ENCODE peak calls at places on chromosome 11, in ten cellular contexts. One of them, this sample, is unnamed.

GRCh38 chr11:36818410-36818809 is 220.4 kb upstream of the RAG2 start:
- DNase-seq in GM12865: peak; percentile 22
- DNase-seq in activated naive CD4-positive, alpha-beta T cell: no peak
- DNase-seq in tibial artery: no peak
- DNase-seq in mucosa of gallbladder: no peak
- DNase-seq in RKO: peak; percentile 21
- DNase-seq in activated T-helper 1 cell treated with anti-CD3 and anti-CD28 coated beads, Interleukin-12 subunit alpha, Interleukin-12 subunit beta, Interleukin-2, Interleukin-4 antibody, amounts not matched to agents 30 ng/mL and 10 ng/mL and 1 ng/mL, durations not matched to agents 14 hours and 24 hours and 36 hours: no peak
- DNase-seq in activated CD8-positive, alpha-beta memory T cell treated with anti-CD3 and anti-CD28 coated beads for 4 hours: no peak
- DNase-seq in foreskin melanocyte: no peak
- DNase-seq in astrocyte: no peak
- DNase-seq in this sample: no peak

GRCh38 chr11:75142714-75143419 is 8.0 kb upstream of the SLCO2B1 start:
- DNase-seq in tibial artery: peak; percentile 81
- DNase-seq in activated T-helper 1 cell treated with anti-CD3 and anti-CD28 coated beads, Interleukin-12 subunit alpha, Interleukin-12 subunit beta, Interleukin-2, Interleukin-4 antibody, amounts not matched to agents 30 ng/mL and 10 ng/mL and 1 ng/mL, durations not matched to agents 14 hours and 24 hours and 36 hours: peak; percentile 76
- DNase-seq in activated naive CD4-positive, alpha-beta T cell: peak; percentile 50
- DNase-seq in mucosa of gallbladder: peak; percentile 76
- DNase-seq in foreskin melanocyte: peak; percentile 87
- DNase-seq in GM12865: peak; percentile 75
- DNase-seq in activated CD8-positive, alpha-beta memory T cell treated with anti-CD3 and anti-CD28 coated beads for 4 hours: peak; percentile 40
- DNase-seq in RKO: peak; percentile 97
- DNase-seq in astrocyte: peak; percentile 90
- DNase-seq in this sample: peak; percentile 61

GRCh38 chr11:76623171-76623883 is 47.2 kb downstream of the LRRC32 start:
- DNase-seq in foreskin melanocyte: no peak
- DNase-seq in GM12865: no peak
- DNase-seq in astrocyte: peak; percentile 75
- DNase-seq in mucosa of gallbladder: no peak
- DNase-seq in activated T-helper 1 cell treated with anti-CD3 and anti-CD28 coated beads, Interleukin-12 subunit alpha, Interleukin-12 subunit beta, Interleukin-2, Interleukin-4 antibody, amounts not matched to agents 30 ng/mL and 10 ng/mL and 1 ng/mL, durations not matched to agents 14 hours and 24 hours and 36 hours: no peak
- DNase-seq in activated CD8-positive, alpha-beta memory T cell treated with anti-CD3 and anti-CD28 coated beads for 4 hours: no peak
- DNase-seq in tibial artery: no peak
- DNase-seq in activated naive CD4-positive, alpha-beta T cell: no peak
- DNase-seq in RKO: peak; percentile 16
- DNase-seq in this sample: no peak

GRCh38 chr11:107468596-107468995 is 11.0 kb upstream of the CWF19L2 start:
- DNase-seq in tibial artery: no peak
- DNase-seq in mucosa of gallbladder: no peak
- DNase-seq in foreskin melanocyte: peak; percentile 5
- DNase-seq in astrocyte: no peak
- DNase-seq in GM12865: no peak
- DNase-seq in activated naive CD4-positive, alpha-beta T cell: no peak
- DNase-seq in activated T-helper 1 cell treated with anti-CD3 and anti-CD28 coated beads, Interleukin-12 subunit alpha, Interleukin-12 subunit beta, Interleukin-2, Interleukin-4 antibody, amounts not matched to agents 30 ng/mL and 10 ng/mL and 1 ng/mL, durations not matched to agents 14 hours and 24 hours and 36 hours: no peak
- DNase-seq in RKO: no peak
- DNase-seq in activated CD8-positive, alpha-beta memory T cell treated with anti-CD3 and anti-CD28 coated beads for 4 hours: no peak
- DNase-seq in this sample: no peak

GRCh38 chr11:58994171-58994570 is 54.9 kb downstream of the GLYATL1 start:
- DNase-seq in GM12865: peak; percentile 6
- DNase-seq in foreskin melanocyte: no peak
- DNase-seq in activated CD8-positive, alpha-beta memory T cell treated with anti-CD3 and anti-CD28 coated beads for 4 hours: no peak
- DNase-seq in activated naive CD4-positive, alpha-beta T cell: no peak
- DNase-seq in RKO: no peak
- DNase-seq in activated T-helper 1 cell treated with anti-CD3 and anti-CD28 coated beads, Interleukin-12 subunit alpha, Interleukin-12 subunit beta, Interleukin-2, Interleukin-4 antibody, amounts not matched to agents 30 ng/mL and 10 ng/mL and 1 ng/mL, durations not matched to agents 14 hours and 24 hours and 36 hours: no peak
- DNase-seq in astrocyte: no peak
- DNase-seq in tibial artery: no peak
- DNase-seq in mucosa of gallbladder: no peak
- DNase-seq in this sample: no peak

GRCh38 chr11:68146704-68147474 is 25.7 kb upstream of the CHKA start:
- DNase-seq in activated naive CD4-positive, alpha-beta T cell: no peak
- DNase-seq in astrocyte: no peak
- DNase-seq in activated T-helper 1 cell treated with anti-CD3 and anti-CD28 coated beads, Interleukin-12 subunit alpha, Interleukin-12 subunit beta, Interleukin-2, Interleukin-4 antibody, amounts not matched to agents 30 ng/mL and 10 ng/mL and 1 ng/mL, durations not matched to agents 14 hours and 24 hours and 36 hours: no peak
- DNase-seq in foreskin melanocyte: no peak
- DNase-seq in mucosa of gallbladder: peak; percentile 84
- DNase-seq in activated CD8-positive, alpha-beta memory T cell treated with anti-CD3 and anti-CD28 coated beads for 4 hours: no peak
- DNase-seq in RKO: peak; percentile 14
- DNase-seq in tibial artery: no peak
- DNase-seq in GM12865: no peak
- DNase-seq in this sample: no peak

GRCh38 chr11:30045144-30045543 is 28.3 kb upstream of the KCNA4 start:
- DNase-seq in tibial artery: no peak
- DNase-seq in foreskin melanocyte: no peak
- DNase-seq in GM12865: no peak
- DNase-seq in mucosa of gallbladder: no peak
- DNase-seq in activated CD8-positive, alpha-beta memory T cell treated with anti-CD3 and anti-CD28 coated beads for 4 hours: no peak
- DNase-seq in astrocyte: no peak
- DNase-seq in activated T-helper 1 cell treated with anti-CD3 and anti-CD28 coated beads, Interleukin-12 subunit alpha, Interleukin-12 subunit beta, Interleukin-2, Interleukin-4 antibody, amounts not matched to agents 30 ng/mL and 10 ng/mL and 1 ng/mL, durations not matched to agents 14 hours and 24 hours and 36 hours: no peak
- DNase-seq in RKO: no peak
- DNase-seq in activated naive CD4-positive, alpha-beta T cell: no peak
- DNase-seq in this sample: no peak

GRCh38 chr11:78299000-78299712 is 110.4 kb downstream of the USP35 start:
- DNase-seq in activated naive CD4-positive, alpha-beta T cell: no peak
- DNase-seq in astrocyte: no peak
- DNase-seq in activated T-helper 1 cell treated with anti-CD3 and anti-CD28 coated beads, Interleukin-12 subunit alpha, Interleukin-12 subunit beta, Interleukin-2, Interleukin-4 antibody, amounts not matched to agents 30 ng/mL and 10 ng/mL and 1 ng/mL, durations not matched to agents 14 hours and 24 hours and 36 hours: no peak
- DNase-seq in activated CD8-positive, alpha-beta memory T cell treated with anti-CD3 and anti-CD28 coated beads for 4 hours: no peak
- DNase-seq in mucosa of gallbladder: no peak
- DNase-seq in tibial artery: no peak
- DNase-seq in RKO: no peak
- DNase-seq in foreskin melanocyte: no peak
- DNase-seq in GM12865: no peak
- DNase-seq in this sample: no peak

GRCh38 chr11:36141595-36141994 is 147.6 kb downstream of the COMMD9 start:
- DNase-seq in activated CD8-positive, alpha-beta memory T cell treated with anti-CD3 and anti-CD28 coated beads for 4 hours: no peak
- DNase-seq in GM12865: no peak
- DNase-seq in tibial artery: no peak
- DNase-seq in foreskin melanocyte: no peak
- DNase-seq in mucosa of gallbladder: no peak
- DNase-seq in RKO: no peak
- DNase-seq in activated T-helper 1 cell treated with anti-CD3 and anti-CD28 coated beads, Interleukin-12 subunit alpha, Interleukin-12 subunit beta, Interleukin-2, Interleukin-4 antibody, amounts not matched to agents 30 ng/mL and 10 ng/mL and 1 ng/mL, durations not matched to agents 14 hours and 24 hours and 36 hours: no peak
- DNase-seq in astrocyte: no peak
- DNase-seq in activated naive CD4-positive, alpha-beta T cell: no peak
- DNase-seq in this sample: no peak

GRCh38 chr11:46347637-46348311 is 511 bp downstream of the DGKZ start:
- DNase-seq in activated CD8-positive, alpha-beta memory T cell treated with anti-CD3 and anti-CD28 coated beads for 4 hours: no peak
- DNase-seq in mucosa of gallbladder: no peak
- DNase-seq in foreskin melanocyte: no peak
- DNase-seq in astrocyte: no peak
- DNase-seq in activated T-helper 1 cell treated with anti-CD3 and anti-CD28 coated beads, Interleukin-12 subunit alpha, Interleukin-12 subunit beta, Interleukin-2, Interleukin-4 antibody, amounts not matched to agents 30 ng/mL and 10 ng/mL and 1 ng/mL, durations not matched to agents 14 hours and 24 hours and 36 hours: no peak
- DNase-seq in RKO: peak; percentile 57
- DNase-seq in GM12865: no peak
- DNase-seq in tibial artery: peak; percentile 74
- DNase-seq in activated naive CD4-positive, alpha-beta T cell: no peak
- DNase-seq in this sample: no peak

GRCh38 chr11:69295995-69296889 is 2.3 kb downstream of the MYEOV start:
- DNase-seq in astrocyte: no peak
- DNase-seq in foreskin melanocyte: no peak
- DNase-seq in activated naive CD4-positive, alpha-beta T cell: no peak
- DNase-seq in activated T-helper 1 cell treated with anti-CD3 and anti-CD28 coated beads, Interleukin-12 subunit alpha, Interleukin-12 subunit beta, Interleukin-2, Interleukin-4 antibody, amounts not matched to agents 30 ng/mL and 10 ng/mL and 1 ng/mL, durations not matched to agents 14 hours and 24 hours and 36 hours: no peak
- DNase-seq in activated CD8-positive, alpha-beta memory T cell treated with anti-CD3 and anti-CD28 coated beads for 4 hours: no peak
- DNase-seq in GM12865: no peak
- DNase-seq in RKO: peak; percentile 60
- DNase-seq in mucosa of gallbladder: no peak
- DNase-seq in tibial artery: peak; percentile 88
- DNase-seq in this sample: no peak

GRCh38 chr11:9280655-9281301 is 15.6 kb upstream of the DENND5A start:
- DNase-seq in astrocyte: peak; percentile 78
- DNase-seq in activated T-helper 1 cell treated with anti-CD3 and anti-CD28 coated beads, Interleukin-12 subunit alpha, Interleukin-12 subunit beta, Interleukin-2, Interleukin-4 antibody, amounts not matched to agents 30 ng/mL and 10 ng/mL and 1 ng/mL, durations not matched to agents 14 hours and 24 hours and 36 hours: peak; percentile 64
- DNase-seq in mucosa of gallbladder: peak; percentile 17
- DNase-seq in activated naive CD4-positive, alpha-beta T cell: peak; percentile 37
- DNase-seq in GM12865: peak; percentile 88
- DNase-seq in tibial artery: no peak
- DNase-seq in activated CD8-positive, alpha-beta memory T cell treated with anti-CD3 and anti-CD28 coated beads for 4 hours: peak; percentile 15
- DNase-seq in RKO: no peak
- DNase-seq in foreskin melanocyte: no peak
- DNase-seq in this sample: peak; percentile 16

GRCh38 chr11:108871867-108872266 is 207.0 kb downstream of the DDX10 start:
- DNase-seq in RKO: no peak
- DNase-seq in activated T-helper 1 cell treated with anti-CD3 and anti-CD28 coated beads, Interleukin-12 subunit alpha, Interleukin-12 subunit beta, Interleukin-2, Interleukin-4 antibody, amounts not matched to agents 30 ng/mL and 10 ng/mL and 1 ng/mL, durations not matched to agents 14 hours and 24 hours and 36 hours: no peak
- DNase-seq in GM12865: no peak
- DNase-seq in foreskin melanocyte: no peak
- DNase-seq in activated naive CD4-positive, alpha-beta T cell: no peak
- DNase-seq in mucosa of gallbladder: no peak
- DNase-seq in tibial artery: no peak
- DNase-seq in astrocyte: no peak
- DNase-seq in activated CD8-positive, alpha-beta memory T cell treated with anti-CD3 and anti-CD28 coated beads for 4 hours: no peak
- DNase-seq in this sample: no peak

GRCh38 chr11:68331338-68331947 is 19.1 kb downstream of the LRP5 start:
- DNase-seq in RKO: no peak
- DNase-seq in astrocyte: no peak
- DNase-seq in activated naive CD4-positive, alpha-beta T cell: no peak
- DNase-seq in GM12865: no peak
- DNase-seq in foreskin melanocyte: no peak
- DNase-seq in mucosa of gallbladder: peak; percentile 60
- DNase-seq in activated T-helper 1 cell treated with anti-CD3 and anti-CD28 coated beads, Interleukin-12 subunit alpha, Interleukin-12 subunit beta, Interleukin-2, Interleukin-4 antibody, amounts not matched to agents 30 ng/mL and 10 ng/mL and 1 ng/mL, durations not matched to agents 14 hours and 24 hours and 36 hours: no peak
- DNase-seq in activated CD8-positive, alpha-beta memory T cell treated with anti-CD3 and anti-CD28 coated beads for 4 hours: no peak
- DNase-seq in tibial artery: no peak
- DNase-seq in this sample: no peak